ENCODE peak calls at places on chromosomes 7 and 10, in ten cellular contexts. P, U, L, O, B, M, K, J, S and C are unnamed samples.

GRCh38 chr10:121627810-121628209 is 29.6 kb upstream of the FGFR2 start:
- DNase-seq in P (no peak), B (no peak), K (no peak), O (no peak), J (no peak), L (no peak), U (no peak), M (no peak), S (peak), C (no peak)

GRCh38 chr10:49781247-49781646 is 19.1 kb upstream of the OGDHL start:
- DNase-seq in L (no peak), O (no peak), K (no peak), U (no peak), S (no peak), P (no peak), B (no peak), M (no peak), J (peak), C (no peak)

GRCh38 chr10:91046891-91047290 is 126.0 kb upstream of the ANKRD1 start:
- DNase-seq in J (no peak), P (no peak), K (no peak), L (no peak), S (no peak), U (no peak), B (no peak), O (no peak), M (no peak), C (no peak)

GRCh38 chr10:132469197-132469942 is 68.2 kb upstream of the INPP5A start:
- DNase-seq in P (no peak), M (peak), L (no peak), B (no peak), S (no peak), K (no peak), U (no peak), O (no peak), J (no peak), C (no peak)

GRCh38 chr7:96562966-96563365 is 146.7 kb downstream of the SEM1 start:
- DNase-seq in K (no peak), J (no peak), O (no peak), M (no peak), L (no peak), P (no peak), U (no peak), B (no peak), S (no peak), C (no peak)

GRCh38 chr7:41705109-41705871 is 2.4 kb upstream of the INHBA start:
- DNase-seq in L (peak), P (peak), O (peak), M (peak), B (peak), S (peak), U (no peak), K (peak), J (peak), C (peak)

GRCh38 chr10:121592155-121592890 is 5.9 kb downstream of the FGFR2 start:
- DNase-seq in P (no peak), K (no peak), J (no peak), O (no peak), U (no peak), B (no peak), S (no peak), M (no peak), L (no peak), C (no peak)

GRCh38 chr10:126634915-126635314 is 35.6 kb downstream of the C10orf90 start:
- DNase-seq in S (no peak), B (no peak), L (no peak), J (no peak), M (peak), O (no peak), U (no peak), K (no peak), P (no peak), C (no peak)

GRCh38 chr10:69375307-69376151 is 41.2 kb downstream of the TACR2 start:
- DNase-seq in L (no peak), O (no peak), K (no peak), P (peak), B (no peak), S (no peak), J (no peak), U (no peak), M (peak), C (no peak)

GRCh38 chr10:131946321-131946751 is 35.4 kb downstream of the BNIP3 start:
- DNase-seq in O (peak), J (peak), B (no peak), L (no peak), P (no peak), S (no peak), U (no peak), K (no peak), M (no peak), C (no peak)

GRCh38 chr10:35412336-35412735 is 76.0 kb downstream of the CCNY start:
- DNase-seq in J (peak), B (no peak), M (no peak), O (no peak), S (no peak), P (no peak), L (no peak), U (no peak), K (no peak), C (no peak)

GRCh38 chr10:131207584-131208532 is 103.7 kb downstream of the TCERG1L start:
- DNase-seq in M (no peak), K (no peak), L (no peak), J (no peak), O (no peak), P (no peak), U (no peak), S (peak), B (no peak), C (no peak)